ENCODE peak calls at places on chromosomes 5 and 9, in nine cellular contexts. One of them, this sample, is unnamed.
A peak's percentile ranks its signal among the peaks of the same experiment; 100 is the strongest.

GRCh38 chr5:150492621-150493020 is 15.3 kb upstream of the NDST1 start:
- DNase-seq in T-helper 9 cell: no peak
- DNase-seq in T-helper 1 cell: no peak
- DNase-seq in mesothelial cell of epicardium: no peak
- DNase-seq in pancreas: no peak
- DNase-seq in NB4: no peak
- DNase-seq in NCI-H2081 treated with DMSO at 0.1 percent for 48 hours: no peak
- DNase-seq in prostate gland: peak; percentile 77
- DNase-seq in GM20000: no peak
- DNase-seq in this sample: no peak

GRCh38 chr9:133344071-133344470 is 3.9 kb downstream of the MED22 start:
- DNase-seq in T-helper 9 cell: no peak
- DNase-seq in T-helper 1 cell: no peak
- DNase-seq in mesothelial cell of epicardium: no peak
- DNase-seq in pancreas: no peak
- DNase-seq in NB4: no peak
- DNase-seq in NCI-H2081 treated with DMSO at 0.1 percent for 48 hours: no peak
- DNase-seq in prostate gland: no peak
- DNase-seq in GM20000: no peak
- DNase-seq in this sample: no peak

GRCh38 chr9:135973276-135974219 is 12.4 kb upstream of the UBAC1 start:
- DNase-seq in T-helper 9 cell: no peak
- DNase-seq in T-helper 1 cell: no peak
- DNase-seq in mesothelial cell of epicardium: no peak
- DNase-seq in pancreas: no peak
- DNase-seq in NB4: peak; percentile 68
- DNase-seq in NCI-H2081 treated with DMSO at 0.1 percent for 48 hours: no peak
- DNase-seq in prostate gland: no peak
- DNase-seq in GM20000: no peak
- DNase-seq in this sample: no peak

GRCh38 chr5:172145870-172146747 is 41.9 kb downstream of the STK10 start:
- DNase-seq in T-helper 9 cell: no peak
- DNase-seq in T-helper 1 cell: no peak
- DNase-seq in mesothelial cell of epicardium: no peak
- DNase-seq in pancreas: peak; percentile 44
- DNase-seq in NB4: no peak
- DNase-seq in NCI-H2081 treated with DMSO at 0.1 percent for 48 hours: no peak
- DNase-seq in prostate gland: no peak
- DNase-seq in GM20000: no peak
- DNase-seq in this sample: no peak

GRCh38 chr9:122337561-122337939 is 33.3 kb upstream of the PTGS1 start:
- DNase-seq in T-helper 9 cell: no peak
- DNase-seq in T-helper 1 cell: no peak
- DNase-seq in mesothelial cell of epicardium: no peak
- DNase-seq in pancreas: no peak
- DNase-seq in NB4: no peak
- DNase-seq in NCI-H2081 treated with DMSO at 0.1 percent for 48 hours: no peak
- DNase-seq in prostate gland: no peak
- DNase-seq in GM20000: no peak
- DNase-seq in this sample: no peak

GRCh38 chr5:168987540-168988300 is 313.2 kb downstream of the SLIT3 start:
- DNase-seq in T-helper 9 cell: peak; percentile 26
- DNase-seq in T-helper 1 cell: peak; percentile 20
- DNase-seq in mesothelial cell of epicardium: peak; percentile 86
- DNase-seq in pancreas: peak; percentile 89
- DNase-seq in NB4: peak; percentile 60
- DNase-seq in NCI-H2081 treated with DMSO at 0.1 percent for 48 hours: no peak
- DNase-seq in prostate gland: peak; percentile 76
- DNase-seq in GM20000: peak; percentile 49
- DNase-seq in this sample: peak; percentile 56

GRCh38 chr9:97109194-97109811 is 70.4 kb upstream of the CTSV start:
- DNase-seq in T-helper 9 cell: no peak
- DNase-seq in T-helper 1 cell: peak; percentile 34
- DNase-seq in mesothelial cell of epicardium: no peak
- DNase-seq in pancreas: peak; percentile 56
- DNase-seq in NB4: peak; percentile 50
- DNase-seq in NCI-H2081 treated with DMSO at 0.1 percent for 48 hours: no peak
- DNase-seq in prostate gland: peak; percentile 37
- DNase-seq in GM20000: peak; percentile 48
- DNase-seq in this sample: peak; percentile 70

GRCh38 chr5:15518786-15519185 is 18.8 kb downstream of the FBXL7 start:
- DNase-seq in T-helper 9 cell: no peak
- DNase-seq in T-helper 1 cell: no peak
- DNase-seq in mesothelial cell of epicardium: no peak
- DNase-seq in pancreas: no peak
- DNase-seq in NB4: no peak
- DNase-seq in NCI-H2081 treated with DMSO at 0.1 percent for 48 hours: no peak
- DNase-seq in prostate gland: no peak
- DNase-seq in GM20000: no peak
- DNase-seq in this sample: no peak

GRCh38 chr9:137478613-137479314 is 19.6 kb upstream of the NSMF start:
- DNase-seq in T-helper 9 cell: no peak
- DNase-seq in T-helper 1 cell: no peak
- DNase-seq in mesothelial cell of epicardium: no peak
- DNase-seq in pancreas: peak; percentile 47
- DNase-seq in NB4: no peak
- DNase-seq in NCI-H2081 treated with DMSO at 0.1 percent for 48 hours: no peak
- DNase-seq in prostate gland: no peak
- DNase-seq in GM20000: no peak
- DNase-seq in this sample: no peak

GRCh38 chr9:133701321-133701980 is 36.7 kb downstream of the SARDH start:
- DNase-seq in T-helper 9 cell: peak; percentile 42
- DNase-seq in T-helper 1 cell: peak; percentile 55
- DNase-seq in mesothelial cell of epicardium: no peak
- DNase-seq in pancreas: peak; percentile 47
- DNase-seq in NB4: no peak
- DNase-seq in NCI-H2081 treated with DMSO at 0.1 percent for 48 hours: no peak
- DNase-seq in prostate gland: no peak
- DNase-seq in GM20000: no peak
- DNase-seq in this sample: no peak

GRCh38 chr5:125408582-125409069 is 662.2 kb upstream of the ZNF608 start:
- DNase-seq in T-helper 9 cell: no peak
- DNase-seq in T-helper 1 cell: peak; percentile 0
- DNase-seq in mesothelial cell of epicardium: no peak
- DNase-seq in pancreas: no peak
- DNase-seq in NB4: no peak
- DNase-seq in NCI-H2081 treated with DMSO at 0.1 percent for 48 hours: no peak
- DNase-seq in prostate gland: no peak
- DNase-seq in GM20000: peak; percentile 35
- DNase-seq in this sample: no peak

GRCh38 chr5:141941307-141941706 is 16.7 kb downstream of the PCDH12 start:
- DNase-seq in T-helper 9 cell: no peak
- DNase-seq in T-helper 1 cell: no peak
- DNase-seq in mesothelial cell of epicardium: no peak
- DNase-seq in pancreas: no peak
- DNase-seq in NB4: peak; percentile 21
- DNase-seq in NCI-H2081 treated with DMSO at 0.1 percent for 48 hours: no peak
- DNase-seq in prostate gland: no peak
- DNase-seq in GM20000: no peak
- DNase-seq in this sample: no peak

GRCh38 chr5:149865746-149866145 is 78.8 kb downstream of the PDE6A start:
- DNase-seq in T-helper 9 cell: no peak
- DNase-seq in T-helper 1 cell: no peak
- DNase-seq in mesothelial cell of epicardium: no peak
- DNase-seq in pancreas: no peak
- DNase-seq in NB4: peak; percentile 28
- DNase-seq in NCI-H2081 treated with DMSO at 0.1 percent for 48 hours: no peak
- DNase-seq in prostate gland: no peak
- DNase-seq in GM20000: no peak
- DNase-seq in this sample: no peak

GRCh38 chr5:78362220-78362619 is 1.8 kb downstream of the SCAMP1 start:
- DNase-seq in T-helper 9 cell: no peak
- DNase-seq in T-helper 1 cell: no peak
- DNase-seq in mesothelial cell of epicardium: no peak
- DNase-seq in pancreas: no peak
- DNase-seq in NB4: no peak
- DNase-seq in NCI-H2081 treated with DMSO at 0.1 percent for 48 hours: no peak
- DNase-seq in prostate gland: no peak
- DNase-seq in GM20000: no peak
- DNase-seq in this sample: no peak